ENCODE peak calls at places on chromosomes 6 and 20, in nine cellular contexts. One of them, this sample, is unnamed.
A peak's percentile ranks its signal among the peaks of the same experiment; 100 is the strongest.

GRCh38 chr6:52503853-52504777 is 72.7 kb downstream of the TRAM2 start:
- DNase-seq in pancreas: peak; percentile 93
- DNase-seq in pulmonary artery endothelial cell: no peak
- DNase-seq in RWPE1: peak; percentile 98
- DNase-seq in IMR-90: peak; percentile 72
- DNase-seq in head of caudate nucleus: no peak
- DNase-seq in LHCN-M2: peak; percentile 95
- DNase-seq in AG20443: peak; percentile 87
- DNase-seq in foreskin fibroblast: peak; percentile 69
- DNase-seq in this sample: peak; percentile 49

GRCh38 chr6:135329851-135330803 is 149.0 kb downstream of the MYB start:
- DNase-seq in pancreas: no peak
- DNase-seq in pulmonary artery endothelial cell: no peak
- DNase-seq in RWPE1: no peak
- DNase-seq in IMR-90: no peak
- DNase-seq in head of caudate nucleus: no peak
- DNase-seq in LHCN-M2: peak; percentile 65
- DNase-seq in AG20443: no peak
- DNase-seq in foreskin fibroblast: no peak
- DNase-seq in this sample: no peak

GRCh38 chr6:2596222-2596621 is 154.5 kb downstream of the MYLK4 start:
- DNase-seq in pancreas: no peak
- DNase-seq in pulmonary artery endothelial cell: no peak
- DNase-seq in RWPE1: no peak
- DNase-seq in IMR-90: no peak
- DNase-seq in head of caudate nucleus: no peak
- DNase-seq in LHCN-M2: no peak
- DNase-seq in AG20443: no peak
- DNase-seq in foreskin fibroblast: no peak
- DNase-seq in this sample: no peak

GRCh38 chr20:19953606-19954005 is 63.6 kb upstream of the NAA20 start:
- DNase-seq in pancreas: no peak
- DNase-seq in pulmonary artery endothelial cell: no peak
- DNase-seq in RWPE1: no peak
- DNase-seq in IMR-90: no peak
- DNase-seq in head of caudate nucleus: no peak
- DNase-seq in LHCN-M2: no peak
- DNase-seq in AG20443: no peak
- DNase-seq in foreskin fibroblast: no peak
- DNase-seq in this sample: no peak

GRCh38 chr20:58670097-58670496 is 19.0 kb downstream of the STX16 start:
- DNase-seq in pancreas: no peak
- DNase-seq in pulmonary artery endothelial cell: no peak
- DNase-seq in RWPE1: no peak
- DNase-seq in IMR-90: peak; percentile 38
- DNase-seq in head of caudate nucleus: no peak
- DNase-seq in LHCN-M2: no peak
- DNase-seq in AG20443: peak; percentile 56
- DNase-seq in foreskin fibroblast: no peak
- DNase-seq in this sample: no peak

GRCh38 chr6:93376026-93376540 is 43.3 kb downstream of the EPHA7 start:
- DNase-seq in pancreas: no peak
- DNase-seq in pulmonary artery endothelial cell: no peak
- DNase-seq in RWPE1: no peak
- DNase-seq in IMR-90: no peak
- DNase-seq in head of caudate nucleus: no peak
- DNase-seq in LHCN-M2: peak; percentile 70
- DNase-seq in AG20443: no peak
- DNase-seq in foreskin fibroblast: no peak
- DNase-seq in this sample: no peak

GRCh38 chr6:47669684-47670515 is 28.5 kb upstream of the ADGRF4 start:
- DNase-seq in pancreas: no peak
- DNase-seq in pulmonary artery endothelial cell: no peak
- DNase-seq in RWPE1: peak; percentile 65
- DNase-seq in IMR-90: no peak
- DNase-seq in head of caudate nucleus: no peak
- DNase-seq in LHCN-M2: peak; percentile 43
- DNase-seq in AG20443: no peak
- DNase-seq in foreskin fibroblast: no peak
- DNase-seq in this sample: no peak

GRCh38 chr6:145502417-145502816 is 232.9 kb downstream of the EPM2A start:
- DNase-seq in pancreas: no peak
- DNase-seq in pulmonary artery endothelial cell: no peak
- DNase-seq in RWPE1: peak; percentile 13
- DNase-seq in IMR-90: no peak
- DNase-seq in head of caudate nucleus: no peak
- DNase-seq in LHCN-M2: no peak
- DNase-seq in AG20443: no peak
- DNase-seq in foreskin fibroblast: peak; percentile 9
- DNase-seq in this sample: peak; percentile 15

GRCh38 chr6:128516514-128516898 is 3.9 kb downstream of the PTPRK start:
- DNase-seq in pancreas: no peak
- DNase-seq in pulmonary artery endothelial cell: no peak
- DNase-seq in RWPE1: no peak
- DNase-seq in IMR-90: peak; percentile 48
- DNase-seq in head of caudate nucleus: no peak
- DNase-seq in LHCN-M2: peak; percentile 53
- DNase-seq in AG20443: peak; percentile 18
- DNase-seq in foreskin fibroblast: peak; percentile 55
- DNase-seq in this sample: peak; percentile 69

GRCh38 chr6:136787726-136788068 is 4.6 kb downstream of the MAP3K5 start:
- DNase-seq in pancreas: no peak
- DNase-seq in pulmonary artery endothelial cell: no peak
- DNase-seq in RWPE1: no peak
- DNase-seq in IMR-90: no peak
- DNase-seq in head of caudate nucleus: no peak
- DNase-seq in LHCN-M2: no peak
- DNase-seq in AG20443: no peak
- DNase-seq in foreskin fibroblast: no peak
- DNase-seq in this sample: no peak

GRCh38 chr6:168319279-168320051 is at the start of gene DACT2:
- DNase-seq in pancreas: no peak
- DNase-seq in pulmonary artery endothelial cell: no peak
- DNase-seq in RWPE1: no peak
- DNase-seq in IMR-90: no peak
- DNase-seq in head of caudate nucleus: no peak
- DNase-seq in LHCN-M2: no peak
- DNase-seq in AG20443: no peak
- DNase-seq in foreskin fibroblast: no peak
- DNase-seq in this sample: no peak

GRCh38 chr6:143959865-143960264 is 48.2 kb downstream of the PLAGL1 start:
- DNase-seq in pancreas: no peak
- DNase-seq in pulmonary artery endothelial cell: no peak
- DNase-seq in RWPE1: no peak
- DNase-seq in IMR-90: peak; percentile 5
- DNase-seq in head of caudate nucleus: no peak
- DNase-seq in LHCN-M2: no peak
- DNase-seq in AG20443: no peak
- DNase-seq in foreskin fibroblast: no peak
- DNase-seq in this sample: no peak

This sample was measured in endothelial cell of umbilical vein.